ENCODE peak calls at places on chromosomes 5 and 9, in six cellular contexts. V is IMR-90, H is GM23338, X is left lung, O is cardiac muscle cell, A is Caco-2. E is an unnamed sample. For H3K4me1, the result is how much of the 10 kb centered on the place peaks cover.

GRCh38 chr5:10588779-10589447 is 25.0 kb downstream of the ANKRD33B start:
- DNase-seq in V (no peak), H (no peak), X (no peak), O (no peak), A (no peak), E (no peak)

GRCh38 chr9:132410642-132411041 is 631 bp downstream of the CFAP77 start:
- DNase-seq in V (no peak), H (no peak), X (no peak), O (no peak), A (no peak), E (no peak)

GRCh38 chr9:69014013-69014412 is at the start of gene PRKACG:
- DNase-seq in V (no peak), H (no peak), X (no peak), O (no peak), A (no peak), E (no peak)

GRCh38 chr5:142841511-142842255 is 71.5 kb downstream of the ARHGAP26 start:
- DNase-seq in V (peak), H (peak), X (no peak), O (peak), A (no peak), E (peak)

GRCh38 chr9:37302277-37302676 is 120.2 kb upstream of the GRHPR start:
- DNase-seq in V (no peak), H (no peak), X (no peak), O (no peak), A (no peak), E (no peak)

GRCh38 chr5:101995585-101995984 is 300.5 kb downstream of the SLCO4C1 start:
- DNase-seq in V (no peak), H (peak), X (no peak), O (no peak), A (peak), E (no peak)

GRCh38 chr9:108671794-108672193 is 184.0 kb downstream of the ACTL7B start:
- DNase-seq in V (peak), H (no peak), X (no peak), O (no peak), A (no peak), E (no peak)

GRCh38 chr5:132387649-132388117 is 18.2 kb downstream of the SLC22A5 start:
- DNase-seq in V (peak), H (no peak), X (peak), O (peak), A (no peak), E (peak)

GRCh38 chr5:5419291-5420210 is 2.9 kb upstream of the ICE1 start:
- DNase-seq in V (peak), H (peak), X (no peak), O (peak), A (peak), E (no peak)

GRCh38 chr9:2771661-2772060 is 54.4 kb downstream of the KCNV2 start:
- DNase-seq in V (peak), H (no peak), X (no peak), O (no peak), A (peak), E (no peak)

GRCh38 chr9:137387034-137387890 is 35.7 kb downstream of the EXD3 start:
- DNase-seq in V (no peak), H (no peak), X (no peak), O (no peak), A (no peak), E (no peak)

GRCh38 chr5:378976-379742 is 57.6 kb downstream of the AHRR start:
- DNase-seq in V (peak), H (no peak), X (no peak), O (no peak), A (no peak), E (no peak)

GRCh38 chr5:141349917-141350619 is at the start of gene PCDHGB1:
- DNase-seq in V (peak), H (peak), X (no peak), O (peak), A (peak), E (no peak)

GRCh38 chr9:17695482-17695881 is 116.6 kb downstream of the SH3GL2 start:
- DNase-seq in V (no peak), H (no peak), X (no peak), O (no peak), A (no peak), E (no peak)

GRCh38 chr5:67014957-67015400 is 181.6 kb downstream of the CD180 start:
- DNase-seq in V (no peak), H (no peak), X (no peak), O (no peak), A (no peak), E (no peak)

DNA sequence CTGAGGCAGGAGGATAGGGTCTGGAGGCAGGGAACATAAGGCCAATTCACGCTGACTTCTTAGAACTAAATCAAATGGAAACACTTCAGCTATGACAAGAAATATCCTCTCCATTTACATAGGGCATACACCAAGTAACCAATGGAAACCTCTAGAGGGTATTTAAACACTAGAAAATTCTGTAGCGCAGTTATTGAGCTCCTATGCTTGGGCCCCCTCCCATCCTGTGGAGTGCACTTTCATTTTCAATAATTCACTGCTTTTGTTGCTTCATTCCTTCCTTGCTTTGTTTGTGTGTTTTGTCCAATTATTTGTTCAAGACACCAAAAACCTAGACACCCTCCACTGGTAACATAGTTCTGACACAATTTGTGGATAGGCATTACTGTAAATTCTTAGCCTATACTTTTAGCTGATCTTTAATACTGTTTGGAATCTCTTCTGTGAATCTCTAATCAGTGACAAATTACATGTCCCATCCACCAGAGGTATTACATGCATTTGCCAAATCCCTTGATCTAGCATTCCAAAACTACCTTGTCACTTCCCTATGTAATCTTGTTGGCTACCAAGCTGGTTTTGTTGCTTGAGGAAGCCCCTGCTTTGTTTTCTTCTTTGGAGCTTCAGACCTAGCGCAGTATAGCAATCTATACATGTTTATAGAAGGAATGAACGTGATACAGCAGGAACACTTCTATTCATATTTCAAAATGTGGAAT is 61.6 kb downstream of the ST8SIA4 start:
- DNase-seq in V (no peak), H (no peak), X (no peak), O (no peak), A (no peak), E (no peak)
- H3K4me3 ChIP-seq in V (no peak), H (no peak), X (no peak), O (no peak), A (no peak), E (peak)

GRCh38 chr5:176654856-176655255 is 7.6 kb downstream of the TSPAN17 start:
- DNase-seq in V (no peak), H (no peak), X (no peak), O (no peak), A (no peak), E (no peak)
- H3K4me1 ChIP-seq in V (under half), H (under half), X (under half), O (under half), A (under half), E (under half)

GRCh38 chr5:130032807-130033206 is 128.5 kb downstream of the CHSY3 start:
- DNase-seq in V (no peak), H (no peak), X (no peak), O (no peak), A (no peak), E (no peak)
- H3K4me3 ChIP-seq in V (no peak), H (no peak), X (no peak), O (no peak), A (no peak), E (no peak)

GRCh38 chr5:107468286-107468685 is 202.5 kb downstream of the EFNA5 start:
- DNase-seq in V (no peak), H (no peak), X (no peak), O (peak), A (no peak), E (no peak)
- H3K4me1 ChIP-seq in V (under half), H (half or more), X (under half), O (half or more), A (under half), E (half or more)

DNA sequence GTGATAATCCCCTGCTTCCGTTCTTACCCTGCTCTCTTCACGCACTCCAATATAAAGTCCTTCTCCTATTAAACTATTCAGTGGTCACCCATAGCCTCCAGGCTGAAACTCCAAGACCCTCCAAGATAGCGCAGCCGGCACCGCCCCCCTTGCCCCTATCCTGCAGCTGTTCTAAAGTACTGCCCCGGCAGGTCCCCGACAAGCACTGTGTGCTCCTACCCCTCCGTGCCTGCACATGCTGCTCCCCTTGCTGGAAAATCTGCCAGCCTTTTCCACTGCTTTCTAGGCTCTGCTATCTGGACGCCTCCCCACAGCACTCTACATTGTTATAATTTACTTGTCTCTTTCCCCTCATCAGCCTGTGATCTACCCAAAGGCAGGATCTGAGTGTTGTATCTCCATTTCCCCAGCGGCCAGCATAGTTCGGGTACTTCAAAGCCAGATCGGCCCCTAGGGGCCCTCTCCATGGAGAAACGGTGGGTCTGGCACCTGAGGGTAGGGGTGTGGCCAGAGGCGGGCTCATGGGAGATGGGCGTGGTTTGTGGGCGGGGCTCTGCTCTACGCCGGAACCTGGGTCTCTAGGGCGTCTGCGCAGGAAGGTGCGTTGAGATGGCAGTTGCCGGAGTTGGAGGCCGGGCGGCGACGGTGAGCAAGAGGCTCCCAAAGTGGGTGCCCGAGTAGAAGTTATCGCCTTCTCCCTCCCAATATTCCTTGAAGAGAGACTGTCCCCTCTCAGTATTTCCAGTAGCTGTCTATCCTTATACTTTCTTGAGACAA is 83.5 kb upstream of the RUSC2 start:
- DNase-seq in V (no peak), H (peak), X (peak), O (peak), A (no peak), E (no peak)
- H3K4me3 ChIP-seq in V (no peak), H (peak), X (no peak), O (peak), A (no peak), E (no peak)

DNA sequence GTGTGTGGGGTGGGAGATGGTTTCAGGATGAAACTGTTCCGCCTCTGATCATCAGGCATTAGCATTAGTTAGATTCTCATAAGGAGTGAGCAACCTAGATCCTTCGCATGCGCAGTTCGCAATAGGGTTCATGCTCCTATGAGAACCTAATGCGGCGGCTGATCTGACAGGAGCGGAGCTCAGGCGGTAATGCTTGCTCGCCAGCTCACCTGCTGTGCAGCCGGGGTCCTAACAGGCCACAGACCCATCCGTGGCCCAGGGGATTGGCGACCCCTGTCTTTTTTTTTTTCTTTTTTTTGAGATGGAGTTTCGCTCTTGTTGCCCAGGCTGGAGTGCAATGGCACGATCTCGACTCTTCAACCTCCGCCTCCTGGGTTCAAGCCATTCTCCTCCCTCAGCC is 119.1 kb downstream of the KCNIP1 start:
- DNase-seq in V (no peak), H (no peak), X (no peak), O (no peak), A (no peak), E (no peak)
- H3K4me1 ChIP-seq in V (under half), H (under half), X (under half), O (under half), A (under half), E (under half)

GRCh38 chr5:95817430-95817829 is 5.1 kb downstream of the GLRX start:
- DNase-seq in V (peak), H (peak), X (no peak), O (no peak), A (no peak), E (no peak)
- H3K4me3 ChIP-seq in V (no peak), H (no peak), X (no peak), O (no peak), A (no peak), E (peak)

GRCh38 chr5:110872963-110873362 is 134.2 kb downstream of the SLC25A46 start:
- DNase-seq in V (no peak), H (no peak), X (no peak), O (no peak), A (no peak), E (no peak)
- H3K4me1 ChIP-seq in V (under half), H (under half), X (under half), O (under half), A (under half), E (under half)